ENCODE peak calls at places on chromosomes 3 and 15, in four cellular contexts. C, L, Q and D are unnamed samples.

GRCh38 chr3:15211934-15212333 is 5.9 kb downstream of the CAPN7 start:
- DNase-seq in Q (no peak), L (no peak), C (no peak), D (no peak)

GRCh38 chr3:69085543-69086132 is 901 bp downstream of the ARL6IP5 start:
- DNase-seq in C (no peak), L (no peak), Q (no peak), D (no peak)

GRCh38 chr3:44476963-44477311 is 533 bp downstream of the ZNF445 start:
- DNase-seq in Q (no peak), C (no peak), L (no peak), D (no peak)

GRCh38 chr15:33985287-33985686 is 17.0 kb downstream of the CHRM5 start:
- DNase-seq in Q (peak), L (peak), C (no peak), D (peak)

GRCh38 chr3:28347374-28348285 is 891 bp upstream of the ZCWPW2 start:
- DNase-seq in L (peak), Q (no peak), C (no peak), D (peak)

GRCh38 chr15:31776039-31776438 is 254.3 kb upstream of the CHRNA7 start:
- DNase-seq in Q (no peak), L (no peak), C (no peak), D (no peak)

GRCh38 chr3:52444860-52445793 is at the start of gene SEMA3G:
- DNase-seq in Q (peak), C (peak), L (peak), D (peak)

GRCh38 chr15:75149911-75150709 is 51.6 kb upstream of the C15orf39 start:
- DNase-seq in C (no peak), Q (no peak), L (no peak), D (peak)

GRCh38 chr3:29156071-29156715 is 124.7 kb upstream of the RBMS3 start:
- DNase-seq in L (peak), Q (peak), C (peak), D (peak)

GRCh38 chr15:48358229-48358641 is 27.0 kb downstream of the DUT start:
- DNase-seq in L (peak), C (no peak), Q (no peak), D (peak)

GRCh38 chr3:183372911-183373310 is 55.5 kb downstream of the MCF2L2 start:
- DNase-seq in Q (no peak), L (no peak), C (no peak), D (no peak)
- H4K5ac ChIP-seq in Q (no peak), L (no peak), C (no peak), D (no peak)

GRCh38 chr3:152811974-152812760 is 22.8 kb upstream of the P2RY1 start:
- DNase-seq in Q (no peak), C (no peak), L (peak), D (no peak)
- H4K5ac ChIP-seq in Q (no peak), C (no peak), L (no peak), D (no peak)

DNA sequence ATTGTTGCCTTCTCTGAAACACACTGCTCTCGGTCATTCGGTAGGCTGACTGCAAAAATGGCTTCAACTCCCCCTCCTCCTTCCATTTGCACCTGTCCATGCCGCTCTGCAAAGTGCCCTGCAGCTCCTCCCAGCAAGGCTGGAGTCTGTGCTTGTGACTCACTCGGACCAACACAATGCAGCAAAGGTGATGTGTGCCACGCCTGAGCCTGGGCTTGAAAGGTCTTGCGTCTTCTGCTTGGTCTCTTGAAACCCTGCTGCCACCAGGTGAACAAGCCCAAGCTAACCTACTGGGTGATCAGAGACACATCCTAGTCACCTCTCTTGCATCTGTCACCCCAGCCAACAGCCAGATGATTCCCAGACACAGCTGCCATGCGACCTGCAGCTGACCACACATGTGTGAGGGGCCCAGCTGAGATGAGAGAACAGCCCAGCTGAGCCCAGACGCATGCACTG is 71.1 kb downstream of the MGLL start:
- DNase-seq in L (no peak), C (no peak), Q (no peak), D (peak)
- H4K5ac ChIP-seq in L (no peak), C (no peak), Q (no peak), D (no peak)

GRCh38 chr3:153373571-153373970 is 211.5 kb downstream of the RAP2B start:
- DNase-seq in Q (no peak), L (no peak), C (no peak), D (peak)

GRCh38 chr3:153372326-153372725 is 210.3 kb downstream of the RAP2B start:
- DNase-seq in C (no peak), L (no peak), Q (no peak), D (peak)

GRCh38 chr3:153369561-153370374 is 207.7 kb downstream of the RAP2B start:
- DNase-seq in C (no peak), Q (no peak), L (no peak), D (no peak)

DNA sequence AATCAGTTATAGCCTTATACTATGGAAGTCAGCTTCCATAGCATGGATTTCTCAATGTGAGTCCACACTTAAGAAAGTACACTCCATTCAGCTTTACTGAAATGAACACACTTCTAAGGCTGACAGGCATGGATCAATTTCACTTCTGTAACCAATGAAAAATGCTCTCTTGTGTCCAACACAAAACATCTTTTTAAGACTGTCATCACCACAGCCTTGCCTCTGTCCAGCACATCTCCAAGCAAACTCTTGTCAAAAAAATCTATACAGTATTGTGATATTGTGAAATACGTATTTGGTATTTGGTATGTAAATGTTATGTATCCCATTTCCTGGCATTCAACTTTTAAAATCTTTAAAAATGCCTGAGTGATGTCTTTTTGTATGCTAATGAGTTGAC is 208.7 kb downstream of the RAP2B start:
- DNase-seq in C (no peak), L (no peak), Q (no peak), D (no peak)
- H4K5ac ChIP-seq in C (no peak), L (no peak), Q (no peak), D (no peak)

GRCh38 chr15:25243800-25244097 is 195.1 kb downstream of the UBE3A start:
- DNase-seq in Q (no peak), L (no peak), C (peak), D (no peak)
- H4K5ac ChIP-seq in Q (no peak), L (no peak), C (no peak), D (no peak)